ENCODE peak calls at places on chromosomes 1 and 21, in four cellular contexts. One of them, this sample, is unnamed.

GRCh38 chr1:86504130-86504479 is 35.4 kb downstream of the CLCA1 start:
- DNase-seq in IMR-90: no peak
- DNase-seq in K562: no peak
- DNase-seq in GM12878: no peak
- DNase-seq in this sample: no peak

GRCh38 chr1:39524591-39525365 is 33.3 kb downstream of the BMP8A start:
- DNase-seq in K562: no peak
- DNase-seq in IMR-90: no peak
- DNase-seq in GM12878: no peak
- DNase-seq in this sample: no peak

GRCh38 chr1:87393437-87394085 is 64.9 kb downstream of the LMO4 start:
- DNase-seq in GM12878: no peak
- DNase-seq in K562: no peak
- DNase-seq in IMR-90: no peak
- DNase-seq in this sample: no peak

GRCh38 chr1:71804140-71804539 is 478.2 kb downstream of the NEGR1 start:
- DNase-seq in GM12878: no peak
- DNase-seq in IMR-90: no peak
- DNase-seq in K562: no peak
- DNase-seq in this sample: no peak

GRCh38 chr1:91640877-91641526 is 140.4 kb downstream of the CDC7 start:
- DNase-seq in GM12878: no peak
- DNase-seq in IMR-90: no peak
- DNase-seq in K562: no peak
- DNase-seq in this sample: no peak

GRCh38 chr1:63984891-63985290 is 211.1 kb downstream of the ROR1 start:
- DNase-seq in GM12878: no peak
- DNase-seq in IMR-90: no peak
- DNase-seq in K562: no peak
- DNase-seq in this sample: no peak

GRCh38 chr1:94033849-94034248 is 87.1 kb downstream of the ABCA4 start:
- DNase-seq in IMR-90: no peak
- DNase-seq in GM12878: no peak
- DNase-seq in K562: no peak
- DNase-seq in this sample: peak; percentile 68

GRCh38 chr1:107459204-107459904 is 318.5 kb downstream of the NTNG1 start:
- DNase-seq in IMR-90: no peak
- DNase-seq in GM12878: no peak
- DNase-seq in K562: no peak
- DNase-seq in this sample: no peak

GRCh38 chr21:44444286-44444931 is 10.9 kb upstream of the LRRC3 start:
- DNase-seq in K562: peak; percentile 53
- DNase-seq in GM12878: no peak
- DNase-seq in IMR-90: no peak
- DNase-seq in this sample: no peak

GRCh38 chr21:44443891-44444285 is 11.4 kb upstream of the LRRC3 start:
- DNase-seq in IMR-90: no peak
- DNase-seq in K562: no peak
- DNase-seq in GM12878: no peak
- DNase-seq in this sample: no peak

GRCh38 chr21:44442266-44443125 is 12.8 kb upstream of the LRRC3 start:
- DNase-seq in GM12878: no peak
- DNase-seq in IMR-90: no peak
- DNase-seq in K562: no peak
- DNase-seq in this sample: no peak

GRCh38 chr21:44441581-44442265 is 13.6 kb upstream of the LRRC3 start:
- DNase-seq in IMR-90: no peak
- DNase-seq in K562: no peak
- DNase-seq in GM12878: no peak
- DNase-seq in this sample: no peak

GRCh38 chr21:44443291-44443890 is 11.9 kb upstream of the LRRC3 start:
- DNase-seq in GM12878: no peak
- DNase-seq in IMR-90: no peak
- DNase-seq in K562: no peak
- DNase-seq in this sample: no peak
- TF ChIP-seq POLR2A in GM12878: no peak
- TF ChIP-seq POLR2A in IMR-90: no peak
- TF ChIP-seq POLR2A in K562: no peak
- TF ChIP-seq POLR2A in this sample: no peak

GRCh38 chr1:37851782-37852210 is 7.6 kb downstream of the MTF1 start:
- DNase-seq in GM12878: peak; percentile 11
- DNase-seq in K562: no peak
- DNase-seq in IMR-90: peak; percentile 26
- DNase-seq in this sample: peak; percentile 18
- TF ChIP-seq FOS in GM12878: no peak
- TF ChIP-seq FOS in K562: no peak
- TF ChIP-seq FOS in IMR-90: no peak
- TF ChIP-seq FOS in this sample: no peak

DNA sequence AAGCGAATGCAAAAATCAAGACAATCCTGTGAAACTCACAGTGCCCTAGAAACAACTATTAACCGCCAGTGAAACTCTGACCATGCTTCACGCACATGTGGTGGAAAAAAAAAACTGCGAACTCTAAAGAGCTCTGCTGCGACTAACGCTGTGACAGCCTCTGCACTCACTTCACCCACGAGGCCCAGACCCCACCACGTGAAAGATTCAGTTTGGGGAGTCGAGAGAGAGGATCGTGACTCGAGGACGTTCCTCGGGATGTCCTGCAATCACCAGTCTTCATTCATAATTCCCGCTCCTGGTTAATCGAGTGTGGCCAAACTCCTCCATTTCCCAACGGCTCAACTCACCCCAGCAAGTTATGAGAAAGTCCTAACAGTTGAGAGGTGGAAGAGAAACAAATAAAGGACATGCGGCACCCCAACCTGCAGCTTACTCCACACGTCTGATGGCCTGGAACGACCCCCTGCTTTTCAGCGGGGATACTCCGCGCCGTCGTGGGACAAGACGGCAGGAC is 1.1 kb downstream of the SERBP1 start:
- DNase-seq in IMR-90: no peak
- DNase-seq in K562: no peak
- DNase-seq in GM12878: no peak
- DNase-seq in this sample: peak; percentile 36
- TF ChIP-seq POLR2A in IMR-90: no peak
- TF ChIP-seq POLR2A in K562: peak; percentile 18
- TF ChIP-seq POLR2A in GM12878: peak; percentile 34
- TF ChIP-seq POLR2A in this sample: no peak

GRCh38 chr1:52751589-52752306 is 25.5 kb downstream of the ZYG11B start:
- DNase-seq in GM12878: no peak
- DNase-seq in IMR-90: peak; percentile 60
- DNase-seq in K562: peak; percentile 30
- DNase-seq in this sample: peak; percentile 85
- TF ChIP-seq FOS in GM12878: no peak
- TF ChIP-seq FOS in IMR-90: no peak
- TF ChIP-seq FOS in K562: no peak
- TF ChIP-seq FOS in this sample: no peak

DNA sequence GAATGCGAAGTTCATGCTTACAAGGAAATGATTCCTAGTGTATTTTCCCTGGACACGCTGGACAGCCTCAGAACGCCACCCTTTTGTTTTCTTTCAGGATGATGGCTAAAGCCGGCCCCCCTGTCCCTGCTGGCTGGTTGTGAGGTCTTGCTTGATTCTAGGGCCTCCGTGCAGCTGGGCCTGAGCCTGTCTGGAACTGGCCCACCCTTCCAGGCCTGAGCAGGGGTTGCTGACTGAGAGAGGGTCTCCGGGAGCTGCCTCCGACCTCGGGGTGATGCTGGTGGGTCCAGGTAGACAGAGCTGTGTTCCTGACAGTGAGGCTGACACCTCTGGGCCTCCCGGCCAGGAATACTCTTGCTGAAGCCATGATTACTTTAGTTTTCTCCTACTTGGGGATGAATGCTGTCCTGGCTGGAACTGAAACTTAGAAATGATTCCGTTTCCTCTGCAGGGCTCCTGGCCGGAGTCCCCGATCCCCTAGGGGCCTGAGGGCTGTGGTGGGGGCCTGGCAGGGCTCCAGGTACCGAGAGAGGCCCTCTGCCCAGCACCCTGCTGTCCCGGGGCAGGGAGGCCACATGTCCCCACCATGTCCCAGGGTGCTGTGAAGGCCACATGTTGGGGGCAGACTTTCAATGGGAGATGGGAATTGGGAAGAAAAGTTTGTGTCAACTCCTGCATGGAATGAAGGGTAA is 38.0 kb downstream of the MORN1 start:
- DNase-seq in IMR-90: no peak
- DNase-seq in K562: no peak
- DNase-seq in GM12878: no peak
- DNase-seq in this sample: no peak
- TF ChIP-seq POLR2A in IMR-90: no peak
- TF ChIP-seq POLR2A in K562: no peak
- TF ChIP-seq POLR2A in GM12878: no peak
- TF ChIP-seq POLR2A in this sample: no peak

GRCh38 chr1:221810406-221810805 is 68.5 kb upstream of the DUSP10 start:
- DNase-seq in IMR-90: peak; percentile 90
- DNase-seq in GM12878: no peak
- DNase-seq in K562: no peak
- DNase-seq in this sample: peak; percentile 31
- TF ChIP-seq FOS in IMR-90: no peak
- TF ChIP-seq FOS in GM12878: no peak
- TF ChIP-seq FOS in K562: no peak
- TF ChIP-seq FOS in this sample: peak; percentile 60

DNA sequence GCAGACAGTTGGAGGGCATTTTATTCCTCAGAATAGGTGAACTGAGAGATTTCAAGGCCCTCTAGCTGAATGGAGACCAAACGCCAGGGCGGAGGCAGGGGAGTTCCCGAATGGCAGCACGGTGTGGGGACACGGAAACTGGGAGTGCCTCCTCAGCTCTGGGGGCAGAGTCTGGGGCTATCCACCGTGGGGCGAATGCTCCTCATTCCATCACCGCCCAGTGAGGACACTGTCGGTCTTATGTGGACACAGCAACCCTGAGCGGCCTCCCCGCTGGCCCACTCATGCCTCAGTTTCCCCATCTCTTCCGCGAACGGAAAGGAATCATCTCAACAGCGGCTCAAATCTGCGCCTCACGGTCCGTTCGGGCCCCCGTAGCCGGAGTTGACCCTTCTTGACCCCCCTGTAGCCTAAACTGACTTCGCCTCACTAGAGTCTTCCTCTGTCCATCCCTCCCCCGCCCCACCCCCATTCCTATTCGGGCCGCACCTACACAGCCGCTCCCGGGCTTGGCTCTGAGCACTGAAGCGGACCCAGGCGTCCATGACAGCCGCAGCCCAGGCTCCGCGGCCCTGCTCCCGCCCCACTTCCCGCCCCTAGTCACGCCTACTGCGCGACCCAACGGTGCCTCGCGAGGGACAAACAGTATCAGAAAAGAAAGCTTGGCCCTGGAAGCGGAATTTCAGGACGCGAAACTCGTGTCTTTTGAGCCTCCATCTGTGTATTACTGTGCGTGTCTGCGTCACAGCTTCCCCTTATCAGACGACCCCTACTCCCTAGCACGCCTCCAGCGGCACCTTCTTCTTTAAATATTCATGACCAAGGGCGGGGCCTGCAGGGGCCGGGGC is at the start of gene PEX11B:
- DNase-seq in GM12878: peak; percentile 75
- DNase-seq in IMR-90: peak; percentile 91
- DNase-seq in K562: peak; percentile 85
- DNase-seq in this sample: peak; percentile 96
- TF ChIP-seq POLR2A in GM12878: peak; percentile 93
- TF ChIP-seq POLR2A in IMR-90: peak; percentile 49
- TF ChIP-seq POLR2A in K562: peak; percentile 78
- TF ChIP-seq POLR2A in this sample: peak; percentile 63

DNA sequence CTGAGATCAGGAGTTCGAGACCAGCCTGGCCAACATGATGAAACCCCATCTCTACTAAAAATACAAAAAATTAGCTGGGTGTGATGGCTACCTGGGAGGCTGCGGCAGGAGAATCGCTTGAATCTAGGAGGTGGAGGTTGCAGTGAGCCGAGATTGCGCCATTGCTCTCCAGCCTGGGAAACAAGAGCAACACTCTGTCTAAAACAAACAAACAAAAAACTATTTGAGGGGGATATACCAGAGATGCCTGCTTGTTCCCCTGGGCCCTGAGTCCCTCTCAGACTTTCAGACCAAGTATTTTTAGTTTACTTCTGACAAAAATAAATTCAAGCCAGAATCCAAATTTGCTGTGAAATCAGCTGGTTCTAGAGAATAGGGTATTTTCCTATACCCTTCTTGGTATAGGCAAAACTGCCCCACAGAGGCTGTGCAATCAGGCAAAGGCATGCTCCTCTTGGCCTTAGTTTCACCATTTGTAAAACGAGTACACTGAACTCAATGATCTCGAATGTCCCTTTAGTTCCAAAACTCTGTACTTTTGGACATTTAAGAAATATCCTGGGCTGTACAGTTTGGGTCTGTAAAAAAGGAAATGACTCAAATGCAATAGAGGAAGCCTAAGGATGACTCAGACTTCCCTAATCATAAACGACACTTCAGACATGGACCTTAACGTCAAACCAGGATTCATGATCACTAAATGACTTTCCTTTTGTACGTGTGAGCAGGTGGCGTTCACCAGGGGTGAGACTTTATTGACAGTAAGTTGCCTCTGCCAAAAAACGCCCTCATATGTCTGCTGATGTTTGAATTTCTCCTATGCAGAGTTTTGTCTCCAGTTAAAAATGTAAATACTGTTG is 16.1 kb downstream of the ENSA start:
- DNase-seq in GM12878: peak; percentile 79
- DNase-seq in K562: peak; percentile 26
- DNase-seq in IMR-90: peak; percentile 98
- DNase-seq in this sample: peak; percentile 94
- TF ChIP-seq FOS in GM12878: no peak
- TF ChIP-seq FOS in K562: peak; percentile 56
- TF ChIP-seq FOS in IMR-90: peak; percentile 98
- TF ChIP-seq FOS in this sample: peak; percentile 95

DNA sequence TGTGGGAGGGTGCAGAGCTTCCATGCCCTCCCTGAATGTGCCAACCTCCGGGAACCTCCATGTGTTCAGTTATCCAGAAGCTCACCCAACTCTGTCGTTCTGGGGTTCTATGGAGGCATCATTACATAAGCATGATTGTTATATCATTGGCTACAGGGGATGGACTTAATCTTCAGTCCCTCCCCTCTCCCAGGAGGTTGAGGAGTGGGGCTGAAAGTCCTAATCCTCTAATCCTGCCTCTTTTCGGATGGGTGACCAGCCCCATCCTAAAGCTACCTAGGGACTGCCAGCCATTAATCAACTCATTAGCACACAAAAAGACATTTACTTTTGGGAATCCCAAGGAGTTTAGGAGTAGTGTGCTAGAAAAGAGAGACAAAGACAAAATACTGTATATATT is 32.0 kb upstream of the PSEN2 start:
- DNase-seq in IMR-90: no peak
- DNase-seq in GM12878: no peak
- DNase-seq in K562: no peak
- DNase-seq in this sample: no peak
- TF ChIP-seq POLR2A in IMR-90: no peak
- TF ChIP-seq POLR2A in GM12878: no peak
- TF ChIP-seq POLR2A in K562: no peak
- TF ChIP-seq POLR2A in this sample: no peak

GRCh38 chr1:28580706-28581530 is 11.1 kb upstream of the RAB42 start:
- DNase-seq in K562: peak; percentile 55
- DNase-seq in IMR-90: peak; percentile 56
- DNase-seq in GM12878: no peak
- DNase-seq in this sample: peak; percentile 49
- TF ChIP-seq FOS in K562: no peak
- TF ChIP-seq FOS in IMR-90: no peak
- TF ChIP-seq FOS in GM12878: no peak
- TF ChIP-seq FOS in this sample: no peak

This sample was measured in endothelial cell of umbilical vein.